ENCODE peak calls at places on chromosomes 3 and 15, in five cellular contexts. K is PC-3, U is fibroblast of lung, X is ACHN, J is OCI-M1. H is an unnamed sample.

GRCh38 chr15:65818927-65819562 is 27.0 kb upstream of the DENND4A start:
- DNase-seq in J (peak; percentile 91), U (no peak), X (no peak), K (no peak), H (no peak)

GRCh38 chr15:62209322-62209721 is 44.2 kb upstream of the C2CD4B start:
- DNase-seq in U (no peak), K (no peak), J (no peak), X (no peak), H (no peak)

GRCh38 chr3:128547368-128547987 is 54.5 kb upstream of the GATA2 start:
- DNase-seq in K (no peak), X (no peak), U (peak; percentile 84), J (peak; percentile 85), H (no peak)

GRCh38 chr15:92672102-92672501 is 16.5 kb upstream of the FAM174B start:
- DNase-seq in J (no peak), X (no peak), U (no peak), K (no peak), H (no peak)

GRCh38 chr15:79412010-79412409 is 20.1 kb upstream of the MINAR1 start:
- DNase-seq in X (no peak), U (no peak), J (no peak), K (no peak), H (no peak)

GRCh38 chr3:128328546-128329458 is 137.9 kb downstream of the DNAJB8 start:
- DNase-seq in U (no peak), X (no peak), K (no peak), J (no peak), H (no peak)

GRCh38 chr3:129014148-129014547 is 13.0 kb downstream of the EFCC1 start:
- DNase-seq in J (no peak), X (no peak), U (peak; percentile 24), K (no peak), H (no peak)

GRCh38 chr3:117995795-117996194 is 1038.9 kb downstream of the IGSF11 start:
- DNase-seq in U (no peak), J (no peak), K (no peak), X (no peak), H (no peak)

GRCh38 chr15:50996641-50997040 is 88.2 kb downstream of the AP4E1 start:
- DNase-seq in X (no peak), J (no peak), K (peak; percentile 52), U (peak; percentile 72), H (no peak)

GRCh38 chr3:196821806-196822355 is 45.8 kb upstream of the SENP5 start:
- DNase-seq in J (no peak), K (no peak), X (no peak), U (peak; percentile 83), H (no peak)

GRCh38 chr3:182925330-182925943 is 54.9 kb downstream of the DCUN1D1 start:
- DNase-seq in X (no peak), J (peak; percentile 26), K (no peak), U (peak; percentile 47), H (no peak)

GRCh38 chr3:42061711-42062408 is 29.3 kb upstream of the TRAK1 start:
- DNase-seq in J (no peak), K (peak; percentile 98), X (peak; percentile 79), U (peak; percentile 94), H (no peak)

GRCh38 chr3:65785065-65785645 is 253.6 kb downstream of the MAGI1 start:
- DNase-seq in X (peak; percentile 55), J (peak; percentile 67), K (peak; percentile 41), U (peak; percentile 68), H (no peak)

GRCh38 chr15:20106026-20106425 is 435.6 kb downstream of the GOLGA6L6 start:
- DNase-seq in K (no peak), J (no peak), X (no peak), U (no peak), H (no peak)

H was measured in T-helper 9 cell.